ENCODE peak calls at places on chromosome 9, in ten cellular contexts. F is effector memory CD4-positive, alpha-beta T cell; E is fibroblast of lung; Q is lower lobe of right lung; T is keratinocyte; W is HCT116; V is H7; L is aorta; M is PC-9; P is tibial artery. U is an unnamed sample.

GRCh38 chr9:70477146-70477745 is 62.8 kb upstream of the KLF9 start:
- DNase-seq in F (no peak), E (peak), Q (no peak), T (no peak), W (no peak), V (no peak), L (no peak), M (no peak), P (no peak), U (no peak)

GRCh38 chr9:14766299-14766698 is 43.8 kb upstream of the CER1 start:
- DNase-seq in F (no peak), E (peak), Q (no peak), T (no peak), W (no peak), V (no peak), L (no peak), M (no peak), P (no peak), U (no peak)

GRCh38 chr9:117622347-117622746 is 81.9 kb upstream of the TLR4 start:
- DNase-seq in F (no peak), E (no peak), Q (no peak), T (no peak), W (no peak), V (no peak), L (no peak), M (no peak), P (no peak), U (no peak)

GRCh38 chr9:134716067-134716466 is 74.5 kb downstream of the COL5A1 start:
- DNase-seq in F (no peak), E (no peak), Q (no peak), T (no peak), W (no peak), V (no peak), L (no peak), M (no peak), P (no peak), U (no peak)

GRCh38 chr9:15295761-15296405 is 11.1 kb downstream of the TTC39B start:
- DNase-seq in F (no peak), E (peak), Q (no peak), T (no peak), W (no peak), V (no peak), L (peak), M (no peak), P (no peak), U (no peak)

GRCh38 chr9:111232997-111233790 is 96.8 kb downstream of the OR2K2 start:
- DNase-seq in F (no peak), E (peak), Q (no peak), T (no peak), W (no peak), V (peak), L (no peak), M (no peak), P (no peak), U (no peak)

GRCh38 chr9:546797-547223 is 294.7 kb upstream of the DMRT1 start:
- DNase-seq in F (no peak), E (peak), Q (no peak), T (no peak), W (no peak), V (peak), L (no peak), M (no peak), P (no peak), U (no peak)

GRCh38 chr9:70411930-70412677 is 2.4 kb downstream of the KLF9 start:
- DNase-seq in F (peak), E (peak), Q (peak), T (no peak), W (peak), V (peak), L (peak), M (peak), P (peak), U (peak)

GRCh38 chr9:82356131-82356530 is 367.6 kb downstream of the SPATA31D1 start:
- DNase-seq in F (no peak), E (no peak), Q (no peak), T (no peak), W (no peak), V (no peak), L (no peak), M (no peak), P (no peak), U (no peak)

GRCh38 chr9:93263334-93264229 is 79.6 kb downstream of the WNK2 start:
- DNase-seq in F (no peak), E (no peak), Q (peak), T (no peak), W (no peak), V (peak), L (peak), M (no peak), P (peak), U (peak)

GRCh38 chr9:105148328-105149006 is 96.0 kb upstream of the SLC44A1 start:
- DNase-seq in F (no peak), E (no peak), Q (no peak), T (no peak), W (no peak), V (peak), L (no peak), M (no peak), P (no peak), U (no peak)

GRCh38 chr9:22136446-22137140 is 127.5 kb upstream of the CDKN2B start:
- DNase-seq in F (no peak), E (peak), Q (no peak), T (peak), W (no peak), V (no peak), L (no peak), M (no peak), P (no peak), U (no peak)

GRCh38 chr9:121811140-121811539 is 159.7 kb downstream of the DAB2IP start:
- DNase-seq in F (no peak), E (no peak), Q (no peak), T (no peak), W (no peak), V (peak), L (no peak), M (no peak), P (no peak), U (no peak)

GRCh38 chr9:93041108-93041802 is 17.2 kb upstream of the SUSD3 start:
- DNase-seq in F (no peak), E (no peak), Q (no peak), T (no peak), W (peak), V (peak), L (no peak), M (no peak), P (no peak), U (no peak)

GRCh38 chr9:135533093-135533492 is 11.9 kb downstream of the LCN1 start:
- DNase-seq in F (no peak), E (no peak), Q (no peak), T (peak), W (no peak), V (peak), L (no peak), M (no peak), P (peak), U (no peak)

GRCh38 chr9:87401681-87402080 is 96.0 kb upstream of the DAPK1 start:
- DNase-seq in F (no peak), E (no peak), Q (no peak), T (no peak), W (no peak), V (no peak), L (no peak), M (no peak), P (no peak), U (no peak)

GRCh38 chr9:119701651-119702050 is 332.4 kb upstream of the BRINP1 start:
- DNase-seq in F (no peak), E (no peak), Q (no peak), T (no peak), W (no peak), V (no peak), L (no peak), M (no peak), P (no peak), U (no peak)

GRCh38 chr9:27645166-27645840 is 72.0 kb upstream of the C9orf72 start:
- DNase-seq in F (no peak), E (no peak), Q (no peak), T (no peak), W (no peak), V (no peak), L (no peak), M (no peak), P (no peak), U (no peak)

GRCh38 chr9:124331580-124331979 is 73.8 kb downstream of the NEK6 start:
- DNase-seq in F (no peak), E (no peak), Q (no peak), T (no peak), W (no peak), V (peak), L (no peak), M (no peak), P (no peak), U (no peak)

GRCh38 chr9:123914517-123915199 is 15.3 kb downstream of the DENND1A start:
- DNase-seq in F (no peak), E (no peak), Q (no peak), T (no peak), W (no peak), V (no peak), L (no peak), M (no peak), P (no peak), U (no peak)

GRCh38 chr9:112003538-112003937 is 106.9 kb downstream of the UGCG start:
- DNase-seq in F (no peak), E (no peak), Q (no peak), T (no peak), W (no peak), V (no peak), L (no peak), M (no peak), P (no peak), U (no peak)

GRCh38 chr9:114462791-114463190 is 42.5 kb downstream of the WHRN start:
- DNase-seq in F (no peak), E (no peak), Q (no peak), T (no peak), W (no peak), V (no peak), L (no peak), M (no peak), P (no peak), U (no peak)

GRCh38 chr9:121558423-121558950 is 58.8 kb upstream of the GGTA1 start:
- DNase-seq in F (no peak), E (no peak), Q (no peak), T (no peak), W (no peak), V (peak), L (no peak), M (no peak), P (no peak), U (no peak)

GRCh38 chr9:92669527-92669889 is 423 bp downstream of the IPPK start:
- DNase-seq in F (no peak), E (peak), Q (peak), T (no peak), W (no peak), V (peak), L (peak), M (peak), P (no peak), U (peak)

GRCh38 chr9:124042168-124042775 is 30.7 kb downstream of the LHX2 start:
- DNase-seq in F (no peak), E (no peak), Q (no peak), T (no peak), W (no peak), V (peak), L (no peak), M (no peak), P (no peak), U (no peak)

GRCh38 chr9:76162109-76162730 is 232.0 kb downstream of the RFK start:
- DNase-seq in F (no peak), E (peak), Q (no peak), T (no peak), W (no peak), V (no peak), L (no peak), M (no peak), P (no peak), U (no peak)

GRCh38 chr9:128825923-128826702 is 3.5 kb downstream of the SPOUT1 start:
- DNase-seq in F (no peak), E (no peak), Q (no peak), T (no peak), W (peak), V (peak), L (no peak), M (no peak), P (no peak), U (no peak)

GRCh38 chr9:129363216-129363873 is 185.3 kb upstream of the IER5L start:
- DNase-seq in F (no peak), E (no peak), Q (no peak), T (no peak), W (no peak), V (no peak), L (peak), M (no peak), P (no peak), U (no peak)

GRCh38 chr9:12875216-12875615 is 100.4 kb downstream of the LURAP1L start:
- DNase-seq in F (no peak), E (peak), Q (no peak), T (peak), W (no peak), V (no peak), L (no peak), M (no peak), P (no peak), U (no peak)

GRCh38 chr9:69471433-69471832 is 146.4 kb downstream of the ENTREP1 start:
- DNase-seq in F (no peak), E (peak), Q (no peak), T (no peak), W (no peak), V (no peak), L (no peak), M (no peak), P (no peak), U (no peak)

GRCh38 chr9:86166546-86166945 is 67.2 kb upstream of the GOLM1 start:
- DNase-seq in F (no peak), E (no peak), Q (no peak), T (no peak), W (no peak), V (no peak), L (no peak), M (no peak), P (no peak), U (no peak)

GRCh38 chr9:116482740-116483139 is 204.4 kb upstream of the TRIM32 start:
- DNase-seq in F (no peak), E (peak), Q (no peak), T (no peak), W (no peak), V (peak), L (no peak), M (peak), P (no peak), U (no peak)

DNA sequence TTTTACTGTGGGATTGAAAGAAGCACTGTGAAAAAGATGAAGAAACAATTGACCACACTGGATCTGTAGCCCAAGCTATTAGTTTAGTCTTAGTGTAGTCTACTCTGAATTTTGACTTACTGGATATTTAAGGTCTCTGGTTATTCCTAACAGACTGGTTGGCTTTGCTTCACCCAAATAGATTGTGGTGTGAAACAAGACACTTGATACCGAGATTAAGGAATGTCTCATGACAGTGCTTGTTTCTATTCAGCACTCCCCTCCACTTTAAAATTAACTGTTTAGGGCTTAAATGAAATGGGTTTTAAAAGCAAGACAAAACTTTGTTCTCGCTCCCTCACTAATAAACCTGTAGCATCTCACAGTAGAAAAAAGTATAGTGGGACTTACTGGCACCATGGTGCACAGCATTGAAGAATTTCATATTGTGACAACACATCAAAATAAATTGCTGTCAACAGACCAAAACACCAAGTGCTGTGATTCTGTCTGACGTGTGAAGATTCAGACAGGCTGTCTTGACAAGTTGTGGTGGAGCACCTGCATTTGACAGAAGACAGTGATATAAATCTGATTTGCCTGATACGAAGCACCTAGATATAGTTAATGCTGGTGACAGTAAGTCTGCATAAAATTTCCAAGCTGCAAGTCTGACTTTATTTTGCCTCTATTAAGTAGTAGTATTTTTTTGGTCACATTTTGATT is 73.1 kb downstream of the PBX3 start:
- DNase-seq in F (no peak), E (peak), Q (no peak), T (no peak), W (no peak), V (no peak), L (no peak), M (no peak), P (no peak), U (no peak)
- H3K4me3 ChIP-seq in F (no peak), E (no peak), Q (no peak), T (no peak), W (no peak), V (no peak), L (no peak), M (no peak), P (no peak), U (no peak)

DNA sequence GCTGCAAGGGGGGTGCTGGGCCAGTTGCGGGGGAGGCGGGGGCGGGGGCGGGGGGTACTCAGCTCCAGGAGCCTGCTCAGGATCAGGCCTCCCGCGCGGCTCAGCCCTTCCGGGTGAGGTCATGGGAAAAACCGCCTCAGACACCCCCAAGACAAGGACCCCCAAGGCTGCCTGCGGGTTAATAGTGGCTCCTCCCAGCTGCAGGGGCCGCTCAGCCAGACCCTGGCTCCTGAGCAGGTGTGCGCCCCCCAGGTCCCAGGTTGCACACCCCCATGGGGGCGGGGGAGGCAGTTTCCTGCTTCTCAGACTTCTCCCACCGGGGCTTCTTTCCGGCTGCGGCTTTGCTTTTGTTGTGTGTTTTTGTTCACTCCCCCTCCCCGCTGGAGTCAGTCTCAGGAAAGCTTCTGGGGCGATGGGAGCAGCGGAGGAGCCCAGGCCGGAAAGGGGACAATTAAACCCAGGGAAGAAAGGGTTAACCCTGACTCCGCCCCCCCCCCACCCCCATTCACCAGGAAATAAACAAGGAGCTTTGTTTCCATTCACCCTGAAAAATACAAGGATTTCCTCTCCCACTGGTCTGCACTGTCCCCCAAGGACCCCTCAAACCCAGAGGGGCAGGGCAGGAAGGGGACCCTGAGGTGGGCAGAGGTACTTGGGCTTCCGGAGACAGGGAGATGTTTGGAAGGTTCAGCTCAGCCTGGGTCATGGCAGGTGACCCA is 42.3 kb upstream of the NOTCH1 start:
- DNase-seq in F (no peak), E (no peak), Q (no peak), T (no peak), W (no peak), V (peak), L (no peak), M (no peak), P (no peak), U (no peak)
- H3K4me3 ChIP-seq in F (no peak), E (no peak), Q (no peak), T (no peak), W (no peak), V (peak), L (no peak), M (no peak), P (no peak), U (no peak)

GRCh38 chr9:79694208-79694607 is 122.4 kb downstream of the TLE4 start:
- DNase-seq in F (no peak), E (peak), Q (no peak), T (no peak), W (no peak), V (no peak), L (no peak), M (no peak), P (no peak), U (no peak)
- H3K4me3 ChIP-seq in F (no peak), E (no peak), Q (no peak), T (no peak), W (no peak), V (no peak), L (no peak), M (no peak), P (no peak), U (no peak)

GRCh38 chr9:108855529-108855886 is 278 bp downstream of the ACTL7B start:
- DNase-seq in F (no peak), E (no peak), Q (no peak), T (no peak), W (no peak), V (no peak), L (no peak), M (no peak), P (no peak), U (no peak)
- H3K4me3 ChIP-seq in F (no peak), E (no peak), Q (no peak), T (no peak), W (no peak), V (no peak), L (no peak), M (no peak), P (no peak), U (no peak)

DNA sequence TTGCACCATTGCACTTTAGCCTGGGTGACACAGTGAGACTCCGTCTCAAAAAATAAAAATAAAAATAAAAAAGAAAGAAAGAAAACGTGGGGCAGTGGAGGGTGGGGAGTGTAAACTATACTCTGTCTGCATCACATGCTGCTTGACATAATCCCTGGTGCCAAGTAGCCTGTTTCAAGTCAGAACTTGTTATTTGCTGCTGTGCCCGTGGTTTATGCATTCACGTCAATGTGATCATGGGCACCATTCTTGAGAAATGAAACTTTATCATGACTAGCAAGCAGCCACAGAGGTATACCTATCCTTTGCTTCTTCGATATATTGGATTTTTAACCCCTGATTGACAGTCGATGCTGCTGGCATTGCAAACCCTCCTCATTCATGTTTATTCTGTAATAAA is 4.1 kb upstream of the SMU1 start:
- DNase-seq in F (no peak), E (no peak), Q (no peak), T (peak), W (no peak), V (no peak), L (no peak), M (no peak), P (no peak), U (no peak)
- H3K4me3 ChIP-seq in F (no peak), E (peak), Q (no peak), T (peak), W (no peak), V (no peak), L (no peak), M (no peak), P (no peak), U (no peak)

DNA sequence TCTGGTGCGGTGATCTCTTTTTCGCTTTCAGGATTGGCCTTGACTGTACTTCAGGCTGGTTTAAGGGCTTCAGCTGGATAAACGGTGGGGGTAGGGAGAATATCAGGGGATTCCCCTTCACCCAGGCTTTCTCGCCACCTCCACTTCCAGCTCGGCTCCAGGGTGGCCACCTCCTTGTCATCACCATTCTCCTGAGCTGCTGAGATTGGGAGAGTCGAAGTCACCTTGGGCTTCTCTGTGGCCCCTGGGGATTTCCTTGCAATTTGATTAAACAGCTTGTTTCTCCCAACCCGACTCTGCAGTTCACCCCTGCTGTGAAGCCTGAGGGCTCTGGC is 964 bp downstream of the BSPRY start:
- DNase-seq in F (no peak), E (no peak), Q (no peak), T (no peak), W (no peak), V (peak), L (no peak), M (no peak), P (no peak), U (no peak)
- H3K4me3 ChIP-seq in F (no peak), E (no peak), Q (peak), T (peak), W (peak), V (peak), L (no peak), M (peak), P (peak), U (no peak)